ENCODE peak calls at places on chromosome 10, in five cellular contexts. V is PC-9, A is transverse colon, Y is fibroblast of lung, E is vagina. S is an unnamed sample. For H3K9me3, the result is how much of the 10 kb centered on the place peaks cover.

GRCh38 chr10:91512458-91512857 is 102.3 kb downstream of the HECTD2 start:
- DNase-seq in V (no peak), Y (no peak), E (no peak), A (no peak), S (no peak)

GRCh38 chr10:18659784-18660561 is 742 bp downstream of the ARL5B start:
- DNase-seq in A (peak), V (peak), Y (peak), E (no peak), S (no peak)

GRCh38 chr10:91643700-91644099 is 10.8 kb upstream of the PPP1R3C start:
- DNase-seq in E (no peak), Y (no peak), A (no peak), V (peak), S (no peak)

GRCh38 chr10:126043389-126043788 is 147.0 kb downstream of the FANK1 start:
- DNase-seq in E (no peak), A (no peak), V (no peak), Y (no peak), S (no peak)

GRCh38 chr10:101778781-101779543 is 3.0 kb upstream of the FGF8 start:
- DNase-seq in E (no peak), Y (peak), V (no peak), A (peak), S (peak)

GRCh38 chr10:86225098-86225782 is 141.4 kb downstream of the GRID1 start:
- DNase-seq in E (no peak), V (peak), A (no peak), Y (no peak), S (no peak)

GRCh38 chr10:5534051-5534821 is 9.5 kb downstream of the CALML3 start:
- DNase-seq in Y (no peak), V (no peak), A (peak), E (no peak), S (peak)

GRCh38 chr10:33157108-33157507 is 177.4 kb downstream of the NRP1 start:
- DNase-seq in Y (peak), A (no peak), V (no peak), E (peak), S (no peak)

GRCh38 chr10:78165617-78166016 is 132.0 kb downstream of the RPS24 start:
- DNase-seq in V (no peak), Y (no peak), A (no peak), E (no peak), S (no peak)

GRCh38 chr10:131437556-131438465 is 126.3 kb upstream of the TCERG1L start:
- DNase-seq in V (no peak), A (no peak), Y (no peak), E (no peak), S (no peak)
- H3K9me3 ChIP-seq in V (under half), A (under half), Y (under half), E (under half), S (under half)

GRCh38 chr10:28612877-28613276 is 64.4 kb upstream of the BAMBI start:
- DNase-seq in V (no peak), A (no peak), Y (no peak), E (no peak), S (no peak)
- H3K9me3 ChIP-seq in V (under half), A (under half), Y (under half), E (under half), S (under half)

GRCh38 chr10:131215776-131216175 is 95.7 kb downstream of the TCERG1L start:
- DNase-seq in V (no peak), A (no peak), Y (no peak), E (no peak), S (peak)

GRCh38 chr10:131214521-131215244 is 96.8 kb downstream of the TCERG1L start:
- DNase-seq in V (no peak), A (no peak), Y (no peak), E (no peak), S (peak)

GRCh38 chr10:131218811-131219583 is 92.5 kb downstream of the TCERG1L start:
- DNase-seq in A (no peak), V (no peak), Y (no peak), E (no peak), S (no peak)

GRCh38 chr10:131219584-131219886 is 92.0 kb downstream of the TCERG1L start:
- DNase-seq in E (no peak), Y (no peak), V (no peak), A (no peak), S (no peak)

DNA sequence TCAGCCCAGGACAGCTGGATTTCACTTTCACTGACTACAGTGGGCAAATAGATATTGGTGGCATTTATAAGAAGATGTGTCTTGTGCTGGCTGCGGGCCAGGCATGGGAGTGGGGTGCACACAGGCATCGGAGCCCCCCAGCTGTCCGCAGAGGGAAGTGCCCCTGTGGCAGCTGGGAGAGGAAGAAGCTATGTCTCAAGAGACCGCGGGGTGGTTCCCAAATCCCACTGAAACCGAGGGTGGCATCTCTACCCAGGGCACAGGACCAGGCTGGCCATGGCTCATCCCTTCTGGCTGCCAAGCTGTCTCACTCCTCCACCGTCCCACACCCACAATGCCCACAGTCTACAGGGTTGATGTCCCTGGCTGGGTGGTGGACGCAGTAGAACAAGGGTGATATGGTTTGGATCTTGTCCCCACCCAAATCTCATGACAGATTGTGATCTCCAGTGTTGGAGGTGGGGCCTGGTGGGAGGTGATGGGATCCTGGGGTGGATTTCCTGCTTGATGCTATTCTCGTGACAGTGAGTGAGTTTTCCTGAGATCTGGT is 94.8 kb downstream of the TCERG1L start:
- DNase-seq in V (no peak), A (no peak), Y (no peak), E (no peak), S (peak)
- H3K9me3 ChIP-seq in V (under half), A (under half), Y (under half), E (under half), S (under half)

GRCh38 chr10:3239066-3239919 is 66.7 kb upstream of the PITRM1 start:
- DNase-seq in V (peak), A (peak), E (no peak), Y (peak), S (peak)
- H3K9me3 ChIP-seq in V (under half), A (under half), E (under half), Y (under half), S (under half)

GRCh38 chr10:43647576-43647975 is 1.1 kb downstream of the ZNF32 start:
- DNase-seq in E (no peak), Y (no peak), A (no peak), V (no peak), S (no peak)

GRCh38 chr10:43645866-43646265 is 2.8 kb downstream of the ZNF32 start:
- DNase-seq in Y (no peak), A (no peak), E (no peak), V (no peak), S (no peak)

GRCh38 chr10:43648083-43648391 is 644 bp downstream of the ZNF32 start:
- DNase-seq in E (no peak), A (no peak), V (no peak), Y (peak), S (no peak)

GRCh38 chr10:43640603-43641002 is 8.1 kb downstream of the ZNF32 start:
- DNase-seq in E (no peak), A (no peak), Y (no peak), V (no peak), S (no peak)

GRCh38 chr10:43644252-43644651 is 4.4 kb downstream of the ZNF32 start:
- DNase-seq in E (no peak), V (no peak), Y (peak), A (no peak), S (no peak)
- H3K9me3 ChIP-seq in E (under half), V (under half), Y (under half), A (under half), S (half or more)

GRCh38 chr10:71675295-71675970 is 44.1 kb downstream of the C10orf105 start:
- DNase-seq in E (no peak), A (no peak), V (no peak), Y (no peak), S (no peak)

GRCh38 chr10:71681977-71682376 is 37.6 kb downstream of the C10orf105 start:
- DNase-seq in V (no peak), E (no peak), A (no peak), Y (no peak), S (no peak)

GRCh38 chr10:71679425-71679824 is 40.2 kb downstream of the C10orf105 start:
- DNase-seq in V (no peak), E (no peak), A (no peak), Y (no peak), S (no peak)

GRCh38 chr10:71678057-71678805 is 41.3 kb downstream of the C10orf105 start:
- DNase-seq in Y (no peak), V (no peak), A (no peak), E (no peak), S (no peak)

DNA sequence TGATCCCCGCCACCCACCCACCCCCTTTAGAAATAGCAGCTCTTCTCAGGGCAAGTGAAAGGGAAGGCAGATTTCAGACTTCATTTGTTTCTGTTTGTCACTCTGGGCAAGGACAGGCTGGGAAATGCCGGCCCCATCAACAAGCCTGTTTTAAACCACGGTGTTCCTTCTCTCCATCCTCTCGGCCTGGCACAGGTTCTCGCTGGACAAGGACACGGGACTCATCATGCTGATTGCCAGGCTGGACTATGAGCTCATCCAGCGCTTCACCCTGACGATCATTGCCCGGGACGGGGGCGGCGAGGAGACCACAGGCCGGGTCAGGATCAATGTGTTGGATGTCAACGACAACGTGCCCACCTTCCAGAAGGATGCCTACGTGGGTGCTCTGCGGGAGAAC is 42.3 kb downstream of the C10orf105 start:
- DNase-seq in V (no peak), E (no peak), A (no peak), Y (no peak), S (no peak)
- H3K9me3 ChIP-seq in V (under half), E (under half), A (under half), Y (under half), S (under half)

GRCh38 chr10:74122060-74122459 is 28.6 kb downstream of the AP3M1 start:
- DNase-seq in A (no peak), Y (no peak), E (no peak), V (no peak), S (no peak)
- H3K9me3 ChIP-seq in A (under half), Y (under half), E (under half), V (under half), S (under half)

DNA sequence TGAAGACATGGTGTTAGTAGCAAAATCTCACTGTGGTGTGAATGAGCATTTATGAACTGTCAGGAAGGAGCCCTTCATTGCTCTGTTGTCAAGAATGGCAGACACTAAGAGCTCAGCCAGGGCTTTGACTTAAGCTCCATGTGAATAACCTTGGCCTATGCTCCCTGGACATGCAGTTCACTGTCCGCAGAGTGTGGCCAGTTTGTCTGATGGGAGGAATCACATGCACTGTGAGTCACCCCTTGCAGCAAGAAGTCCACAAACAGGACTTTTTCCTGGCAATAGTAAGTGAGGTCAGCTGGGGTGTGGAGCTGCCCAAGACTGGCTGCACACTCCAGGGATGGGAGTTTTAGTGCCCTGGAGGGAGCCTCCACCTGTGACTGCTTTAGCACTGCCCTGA is 49.5 kb downstream of the ZNF37A start:
- DNase-seq in Y (no peak), V (no peak), E (no peak), A (no peak), S (no peak)
- H3K9me3 ChIP-seq in Y (under half), V (under half), E (under half), A (under half), S (under half)